ENCODE peak calls at places on chromosomes 12 and 14, in ten cellular contexts. C is tibial nerve; S is K562; J is Panc1; V is effector memory CD4-positive, alpha-beta T cell; A is aorta; X is WERI-Rb-1; B is astrocyte; R is cardiac muscle cell; M is Peyer's patch. W is an unnamed sample.

GRCh38 chr12:117447665-117448366 is 86.4 kb upstream of the NOS1 start:
- DNase-seq in B (no peak), V (no peak), C (no peak), J (no peak), A (no peak), R (no peak), M (no peak), S (no peak), X (no peak), W (no peak)

GRCh38 chr12:52203126-52203921 is 11.5 kb upstream of the KRT80 start:
- DNase-seq in J (no peak), V (no peak), S (peak; percentile 21), C (peak; percentile 70), R (peak; percentile 75), M (peak; percentile 82), X (no peak), A (peak; percentile 88), B (peak; percentile 87), W (peak; percentile 79)

GRCh38 chr14:67763158-67763822 is 53.1 kb downstream of the ZFYVE26 start:
- DNase-seq in R (no peak), A (no peak), B (no peak), C (no peak), X (no peak), S (no peak), V (no peak), J (no peak), M (no peak), W (no peak)

GRCh38 chr12:76080017-76080728 is 4.3 kb downstream of the NAP1L1 start:
- DNase-seq in X (no peak), S (no peak), R (no peak), V (no peak), B (peak; percentile 53), J (no peak), M (no peak), A (no peak), C (no peak), W (no peak)

GRCh38 chr12:3158851-3159465 is 81.8 kb downstream of the TSPAN9 start:
- DNase-seq in J (no peak), S (no peak), B (peak; percentile 46), A (no peak), C (no peak), V (no peak), R (peak; percentile 9), M (no peak), X (no peak), W (no peak)

GRCh38 chr12:113365639-113366395 is 7.4 kb downstream of the PLBD2 start:
- DNase-seq in A (no peak), X (no peak), J (no peak), C (no peak), B (no peak), R (no peak), M (no peak), S (no peak), V (no peak), W (no peak)

GRCh38 chr12:50862316-50862715 is 19.6 kb downstream of the TMPRSS12 start:
- DNase-seq in J (peak; percentile 8), A (no peak), X (no peak), M (no peak), R (peak; percentile 54), B (peak; percentile 55), V (no peak), C (no peak), S (no peak), W (no peak)

GRCh38 chr12:11621797-11622423 is 27.6 kb upstream of the ETV6 start:
- DNase-seq in J (no peak), V (no peak), B (no peak), M (peak; percentile 59), S (no peak), A (no peak), X (no peak), C (no peak), R (peak; percentile 27), W (no peak)

GRCh38 chr12:121524196-121524930 is 56.5 kb downstream of the KDM2B start:
- DNase-seq in B (no peak), M (no peak), X (no peak), R (no peak), S (no peak), C (no peak), A (no peak), J (no peak), V (no peak), W (no peak)

GRCh38 chr12:116959198-116959460 is 48.4 kb downstream of the FBXW8 start:
- DNase-seq in B (no peak), S (no peak), C (no peak), V (no peak), M (no peak), R (no peak), J (no peak), X (no peak), A (no peak), W (no peak)

GRCh38 chr14:74713395-74713735 is 421 bp downstream of the FCF1 start:
- DNase-seq in A (no peak), C (no peak), J (no peak), X (no peak), R (no peak), B (no peak), S (no peak), V (no peak), M (no peak), W (no peak)
- H3K27ac ChIP-seq in A (peak overlapping the region; percentile 25), C (peak overlapping the region; percentile 86), J (peak overlapping the region; percentile 97), X (peak overlapping the region; percentile 55), R (no peak overlapping the region), B (peak overlapping the region; percentile 81), S (peak overlapping the region; percentile 82), V (peak overlapping the region; percentile 80), M (no peak overlapping the region), W (peak overlapping the region; percentile 32)

GRCh38 chr12:63292476-63293228 is 141.7 kb upstream of the AVPR1A start:
- DNase-seq in B (no peak), R (no peak), A (no peak), M (no peak), C (no peak), J (no peak), S (no peak), V (no peak), X (no peak), W (no peak)
- H3K27ac ChIP-seq in B (no peak overlapping the region), R (no peak overlapping the region), A (peak overlapping the region; percentile 51), M (no peak overlapping the region), C (no peak overlapping the region), J (no peak overlapping the region), S (no peak overlapping the region), V (no peak overlapping the region), X (no peak overlapping the region), W (no peak overlapping the region)

GRCh38 chr12:124490584-124491305 is 76.7 kb downstream of the NCOR2 start:
- DNase-seq in M (peak; percentile 80), R (peak; percentile 30), B (no peak), X (no peak), S (peak; percentile 77), A (peak; percentile 78), C (peak; percentile 70), J (no peak), V (no peak), W (no peak)

GRCh38 chr12:124491310-124491709 is 76.1 kb downstream of the NCOR2 start:
- DNase-seq in M (no peak), C (no peak), J (no peak), R (no peak), A (no peak), S (no peak), B (no peak), V (no peak), X (no peak), W (no peak)

GRCh38 chr12:124488520-124488919 is 78.9 kb downstream of the NCOR2 start:
- DNase-seq in J (no peak), M (no peak), S (no peak), V (no peak), A (no peak), X (no peak), R (no peak), C (no peak), B (no peak), W (no peak)

GRCh38 chr12:124489220-124489619 is 78.2 kb downstream of the NCOR2 start:
- DNase-seq in A (no peak), X (no peak), M (no peak), S (no peak), C (no peak), R (no peak), V (no peak), J (no peak), B (no peak), W (no peak)

DNA sequence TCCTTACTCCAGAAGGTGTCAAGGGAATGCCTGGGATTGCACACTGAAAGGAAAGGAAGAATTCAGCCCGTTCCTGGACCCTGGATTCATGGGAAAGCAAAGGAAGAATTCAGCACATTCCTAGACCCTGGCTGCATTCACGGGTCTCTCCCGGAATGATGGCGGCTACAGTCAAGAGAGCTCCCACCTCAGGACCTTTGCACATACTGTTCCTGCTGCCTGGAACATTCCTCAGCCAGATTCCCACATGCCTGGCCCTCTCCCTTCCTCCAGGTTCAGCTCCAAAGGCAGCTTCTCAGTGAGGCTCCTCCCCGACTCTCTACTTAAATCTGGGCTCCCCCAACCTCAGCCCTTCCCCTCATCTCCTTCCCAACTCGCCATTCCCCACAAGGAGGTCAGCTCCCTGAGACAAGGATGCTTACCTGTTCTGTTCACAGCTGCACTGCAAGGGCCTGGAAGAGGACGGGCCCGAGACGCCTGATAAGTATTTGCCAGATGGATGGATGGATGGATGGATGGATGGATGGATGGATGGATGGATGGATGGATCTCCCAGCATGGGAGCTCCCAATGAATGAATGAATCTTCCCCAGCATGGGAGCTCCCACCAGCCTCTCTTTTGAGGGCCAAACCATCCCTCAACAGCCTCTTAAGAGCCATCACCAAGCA is 77.4 kb downstream of the NCOR2 start:
- DNase-seq in X (no peak), R (no peak), J (no peak), M (no peak), A (no peak), S (no peak), B (no peak), C (no peak), V (no peak), W (no peak)
- H3K27ac ChIP-seq in X (no peak overlapping the region), R (peak overlapping the region; percentile 82), J (no peak overlapping the region), M (no peak overlapping the region), A (no peak overlapping the region), S (no peak overlapping the region), B (no peak overlapping the region), C (peak overlapping the region; percentile 62), V (no peak overlapping the region), W (no peak overlapping the region)

GRCh38 chr12:93570552-93571359 is 1.7 kb upstream of the SOCS2 start:
- DNase-seq in C (peak; percentile 89), R (peak; percentile 97), V (peak; percentile 71), A (peak; percentile 97), X (peak; percentile 91), J (no peak), B (peak; percentile 83), S (peak; percentile 87), M (peak; percentile 96), W (peak; percentile 83)

GRCh38 chr12:93568091-93568490 is 4.4 kb upstream of the SOCS2 start:
- DNase-seq in R (no peak), X (no peak), C (no peak), M (no peak), B (no peak), J (no peak), V (no peak), S (no peak), A (no peak), W (no peak)

GRCh38 chr12:93571360-93571853 is 1.1 kb upstream of the SOCS2 start:
- DNase-seq in J (no peak), B (peak; percentile 31), A (peak; percentile 87), C (peak; percentile 35), X (peak; percentile 93), V (peak; percentile 37), S (peak; percentile 75), R (peak; percentile 57), M (peak; percentile 80), W (no peak)

GRCh38 chr12:93569301-93569655 is 3.2 kb upstream of the SOCS2 start:
- DNase-seq in X (no peak), S (no peak), C (no peak), M (no peak), R (no peak), V (no peak), A (no peak), B (no peak), J (no peak), W (no peak)

GRCh38 chr12:93569656-93570551 is 2.6 kb upstream of the SOCS2 start:
- DNase-seq in C (peak; percentile 85), S (peak; percentile 85), X (peak; percentile 88), V (peak; percentile 58), J (no peak), A (peak; percentile 89), R (peak; percentile 94), M (peak; percentile 93), B (peak; percentile 66), W (no peak)
- H3K27ac ChIP-seq in C (peak overlapping the region; percentile 64), S (peak overlapping the region; percentile 96), X (peak overlapping the region; percentile 95), V (peak overlapping the region; percentile 78), J (peak overlapping the region; percentile 78), A (peak overlapping the region; percentile 71), R (peak overlapping the region; percentile 80), M (peak overlapping the region; percentile 93), B (peak overlapping the region; percentile 69), W (peak overlapping the region; percentile 93)

W was measured in epithelial cell of prostate.